ENCODE peak calls at places on chromosomes 12 and 14, in six cellular contexts. One of them, this sample, is unnamed.

GRCh38 chr14:105064721-105065143 is 498 bp downstream of the GPR132 start:
- DNase-seq in H9: peak; percentile 52
- DNase-seq in trophoblast cell: no peak
- DNase-seq in mesenchymal stem cell: peak; percentile 29
- DNase-seq in IMR-90: peak; percentile 69
- DNase-seq in H1: no peak
- DNase-seq in this sample: no peak

GRCh38 chr12:124130717-124131670 is 158.0 kb downstream of the ZNF664 start:
- DNase-seq in mesenchymal stem cell: peak; percentile 15
- DNase-seq in H9: peak; percentile 68
- DNase-seq in trophoblast cell: no peak
- DNase-seq in H1: no peak
- DNase-seq in IMR-90: no peak
- DNase-seq in this sample: no peak

GRCh38 chr12:89777685-89778379 is 69.2 kb upstream of the ATP2B1 start:
- DNase-seq in H1: no peak
- DNase-seq in trophoblast cell: no peak
- DNase-seq in H9: no peak
- DNase-seq in IMR-90: no peak
- DNase-seq in mesenchymal stem cell: no peak
- DNase-seq in this sample: no peak

GRCh38 chr12:116443706-116444589 is 115.2 kb upstream of the MAP1LC3B2 start:
- DNase-seq in H1: no peak
- DNase-seq in mesenchymal stem cell: no peak
- DNase-seq in trophoblast cell: peak; percentile 18
- DNase-seq in H9: no peak
- DNase-seq in IMR-90: no peak
- DNase-seq in this sample: no peak

GRCh38 chr14:23910876-23911210 is 42.7 kb upstream of the DHRS4 start:
- DNase-seq in trophoblast cell: no peak
- DNase-seq in H9: no peak
- DNase-seq in H1: no peak
- DNase-seq in mesenchymal stem cell: no peak
- DNase-seq in IMR-90: no peak
- DNase-seq in this sample: no peak

GRCh38 chr12:27623645-27624044 is 72.6 kb upstream of the REP15 start:
- DNase-seq in trophoblast cell: peak; percentile 78
- DNase-seq in IMR-90: peak; percentile 36
- DNase-seq in H1: no peak
- DNase-seq in mesenchymal stem cell: peak; percentile 70
- DNase-seq in H9: no peak
- DNase-seq in this sample: no peak

GRCh38 chr14:96363751-96364336 is 518 bp downstream of the GSKIP start:
- DNase-seq in H9: peak; percentile 46
- DNase-seq in H1: no peak
- DNase-seq in trophoblast cell: peak; percentile 78
- DNase-seq in IMR-90: peak; percentile 31
- DNase-seq in mesenchymal stem cell: peak; percentile 70
- DNase-seq in this sample: no peak

GRCh38 chr14:104436047-104436531 is 143.5 kb upstream of the C14orf180 start:
- DNase-seq in H9: peak; percentile 75
- DNase-seq in trophoblast cell: no peak
- DNase-seq in mesenchymal stem cell: no peak
- DNase-seq in IMR-90: no peak
- DNase-seq in H1: peak; percentile 55
- DNase-seq in this sample: no peak

GRCh38 chr14:54837508-54838149 is 65.0 kb downstream of the GCH1 start:
- DNase-seq in IMR-90: no peak
- DNase-seq in mesenchymal stem cell: no peak
- DNase-seq in trophoblast cell: no peak
- DNase-seq in H1: no peak
- DNase-seq in H9: no peak
- DNase-seq in this sample: no peak

GRCh38 chr14:76829016-76829365 is 2.8 kb downstream of the LRRC74A start:
- DNase-seq in IMR-90: no peak
- DNase-seq in mesenchymal stem cell: no peak
- DNase-seq in H9: no peak
- DNase-seq in H1: no peak
- DNase-seq in trophoblast cell: peak; percentile 38
- DNase-seq in this sample: no peak

GRCh38 chr14:74619672-74620131 is 7.7 kb upstream of the LTBP2 start:
- DNase-seq in mesenchymal stem cell: peak; percentile 99
- DNase-seq in trophoblast cell: peak; percentile 40
- DNase-seq in H9: no peak
- DNase-seq in H1: no peak
- DNase-seq in IMR-90: peak; percentile 98
- DNase-seq in this sample: no peak

GRCh38 chr12:12474471-12474928 is 88.2 kb downstream of the DUSP16 start:
- DNase-seq in IMR-90: no peak
- DNase-seq in H9: no peak
- DNase-seq in H1: peak; percentile 30
- DNase-seq in trophoblast cell: no peak
- DNase-seq in mesenchymal stem cell: no peak
- DNase-seq in this sample: no peak

DNA sequence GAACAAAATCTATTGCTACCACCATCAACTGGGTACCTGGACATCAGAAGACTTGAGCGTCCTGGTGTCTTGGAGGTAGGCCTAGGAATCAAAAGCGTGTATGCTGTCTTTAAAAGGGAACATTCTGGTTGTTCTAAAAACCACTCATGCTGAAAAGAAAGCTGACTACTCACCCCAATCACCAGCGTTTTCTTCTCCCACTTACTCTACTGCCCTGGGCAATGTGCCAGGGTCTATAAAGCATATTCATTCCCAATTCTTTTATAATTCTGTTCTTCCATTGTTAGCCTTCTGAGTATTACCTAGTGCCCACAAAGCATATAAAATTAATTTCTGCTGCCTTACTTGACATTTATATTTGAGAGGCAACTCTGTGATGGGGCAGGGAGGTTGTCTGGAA is 133.4 kb downstream of the KCNA5 start:
- DNase-seq in H1: no peak
- DNase-seq in trophoblast cell: no peak
- DNase-seq in IMR-90: no peak
- DNase-seq in mesenchymal stem cell: no peak
- DNase-seq in H9: no peak
- DNase-seq in this sample: no peak
- H4K91ac ChIP-seq in H1: no peak overlapping the region
- H4K91ac ChIP-seq in trophoblast cell: no peak overlapping the region
- H4K91ac ChIP-seq in IMR-90: no peak overlapping the region
- H4K91ac ChIP-seq in mesenchymal stem cell: no peak overlapping the region
- H4K91ac ChIP-seq in H9: no peak overlapping the region
- H4K91ac ChIP-seq in this sample: no peak overlapping the region

DNA sequence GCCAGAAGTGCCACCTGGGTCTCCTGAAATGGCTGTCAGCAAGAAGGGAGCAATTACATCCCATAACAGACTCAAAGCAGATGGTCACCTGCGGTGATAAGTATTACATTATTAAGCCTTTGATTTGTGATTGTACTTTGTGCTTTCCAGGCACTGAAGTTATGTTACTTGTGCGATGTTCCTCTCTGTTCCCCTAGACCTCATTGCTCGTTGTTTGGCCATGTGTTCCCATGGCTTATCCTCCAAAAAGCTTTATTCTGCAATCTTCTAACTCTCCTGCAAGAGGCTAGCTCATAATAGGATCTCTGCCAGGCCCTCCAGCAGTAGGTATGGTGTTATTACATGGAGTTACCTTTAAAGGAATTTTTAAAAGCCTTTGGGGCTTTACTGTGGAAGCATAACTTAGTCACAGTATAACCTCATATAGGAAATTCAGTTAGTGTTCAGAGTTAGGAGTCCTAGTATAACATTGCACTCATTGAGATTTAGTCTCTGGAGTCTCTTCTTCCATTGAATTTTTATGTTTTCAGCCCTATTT is 292.2 kb downstream of the RAD51B start:
- DNase-seq in IMR-90: no peak
- DNase-seq in H1: no peak
- DNase-seq in trophoblast cell: no peak
- DNase-seq in H9: no peak
- DNase-seq in mesenchymal stem cell: no peak
- DNase-seq in this sample: no peak
- H4K91ac ChIP-seq in IMR-90: no peak overlapping the region
- H4K91ac ChIP-seq in H1: no peak overlapping the region
- H4K91ac ChIP-seq in trophoblast cell: peak overlapping the region; percentile 2
- H4K91ac ChIP-seq in H9: no peak overlapping the region
- H4K91ac ChIP-seq in mesenchymal stem cell: no peak overlapping the region
- H4K91ac ChIP-seq in this sample: no peak overlapping the region

GRCh38 chr12:29086325-29087271 is 62.5 kb upstream of the FAR2 start:
- DNase-seq in H9: no peak
- DNase-seq in IMR-90: no peak
- DNase-seq in trophoblast cell: no peak
- DNase-seq in H1: no peak
- DNase-seq in mesenchymal stem cell: no peak
- DNase-seq in this sample: no peak

GRCh38 chr12:29082522-29082921 is 66.6 kb upstream of the FAR2 start:
- DNase-seq in H1: no peak
- DNase-seq in IMR-90: peak; percentile 10
- DNase-seq in trophoblast cell: no peak
- DNase-seq in mesenchymal stem cell: no peak
- DNase-seq in H9: no peak
- DNase-seq in this sample: no peak

GRCh38 chr12:29081101-29081500 is 68.0 kb upstream of the FAR2 start:
- DNase-seq in trophoblast cell: no peak
- DNase-seq in H1: no peak
- DNase-seq in IMR-90: no peak
- DNase-seq in mesenchymal stem cell: no peak
- DNase-seq in H9: no peak
- DNase-seq in this sample: no peak
- H4K91ac ChIP-seq in trophoblast cell: no peak overlapping the region
- H4K91ac ChIP-seq in H1: no peak overlapping the region
- H4K91ac ChIP-seq in IMR-90: no peak overlapping the region
- H4K91ac ChIP-seq in mesenchymal stem cell: no peak overlapping the region
- H4K91ac ChIP-seq in H9: no peak overlapping the region
- H4K91ac ChIP-seq in this sample: no peak overlapping the region

GRCh38 chr12:96397756-96398421 is 2.4 kb downstream of the CDK17 start:
- DNase-seq in H9: no peak
- DNase-seq in IMR-90: peak; percentile 57
- DNase-seq in mesenchymal stem cell: no peak
- DNase-seq in H1: no peak
- DNase-seq in trophoblast cell: peak; percentile 74
- DNase-seq in this sample: no peak

GRCh38 chr12:96396914-96397313 is 3.3 kb downstream of the CDK17 start:
- DNase-seq in trophoblast cell: no peak
- DNase-seq in mesenchymal stem cell: no peak
- DNase-seq in H1: no peak
- DNase-seq in IMR-90: no peak
- DNase-seq in H9: no peak
- DNase-seq in this sample: no peak

GRCh38 chr12:96395236-96395635 is 5.0 kb downstream of the CDK17 start:
- DNase-seq in IMR-90: no peak
- DNase-seq in mesenchymal stem cell: peak; percentile 45
- DNase-seq in trophoblast cell: peak; percentile 63
- DNase-seq in H1: no peak
- DNase-seq in H9: no peak
- DNase-seq in this sample: no peak

GRCh38 chr12:96398422-96399080 is 1.7 kb downstream of the CDK17 start:
- DNase-seq in H9: no peak
- DNase-seq in IMR-90: peak; percentile 39
- DNase-seq in H1: no peak
- DNase-seq in trophoblast cell: peak; percentile 36
- DNase-seq in mesenchymal stem cell: peak; percentile 37
- DNase-seq in this sample: no peak

GRCh38 chr12:96396209-96396608 is 4.0 kb downstream of the CDK17 start:
- DNase-seq in IMR-90: no peak
- DNase-seq in mesenchymal stem cell: no peak
- DNase-seq in trophoblast cell: peak; percentile 52
- DNase-seq in H1: no peak
- DNase-seq in H9: no peak
- DNase-seq in this sample: no peak
- H4K91ac ChIP-seq in IMR-90: no peak overlapping the region
- H4K91ac ChIP-seq in mesenchymal stem cell: no peak overlapping the region
- H4K91ac ChIP-seq in trophoblast cell: no peak overlapping the region
- H4K91ac ChIP-seq in H1: no peak overlapping the region
- H4K91ac ChIP-seq in H9: no peak overlapping the region
- H4K91ac ChIP-seq in this sample: no peak overlapping the region

GRCh38 chr12:108360487-108360886 is 21.4 kb upstream of the CMKLR1 start:
- DNase-seq in trophoblast cell: peak; percentile 43
- DNase-seq in mesenchymal stem cell: no peak
- DNase-seq in IMR-90: no peak
- DNase-seq in H9: no peak
- DNase-seq in H1: no peak
- DNase-seq in this sample: no peak
- H4K91ac ChIP-seq in trophoblast cell: no peak overlapping the region
- H4K91ac ChIP-seq in mesenchymal stem cell: no peak overlapping the region
- H4K91ac ChIP-seq in IMR-90: no peak overlapping the region
- H4K91ac ChIP-seq in H9: no peak overlapping the region
- H4K91ac ChIP-seq in H1: no peak overlapping the region
- H4K91ac ChIP-seq in this sample: no peak overlapping the region

GRCh38 chr14:36510078-36510799 is 9.8 kb downstream of the NKX2-1 start:
- DNase-seq in IMR-90: no peak
- DNase-seq in H9: peak; percentile 63
- DNase-seq in mesenchymal stem cell: no peak
- DNase-seq in H1: no peak
- DNase-seq in trophoblast cell: no peak
- DNase-seq in this sample: no peak
- H4K91ac ChIP-seq in IMR-90: no peak overlapping the region
- H4K91ac ChIP-seq in H9: no peak overlapping the region
- H4K91ac ChIP-seq in mesenchymal stem cell: no peak overlapping the region
- H4K91ac ChIP-seq in H1: no peak overlapping the region
- H4K91ac ChIP-seq in trophoblast cell: no peak overlapping the region
- H4K91ac ChIP-seq in this sample: no peak overlapping the region

DNA sequence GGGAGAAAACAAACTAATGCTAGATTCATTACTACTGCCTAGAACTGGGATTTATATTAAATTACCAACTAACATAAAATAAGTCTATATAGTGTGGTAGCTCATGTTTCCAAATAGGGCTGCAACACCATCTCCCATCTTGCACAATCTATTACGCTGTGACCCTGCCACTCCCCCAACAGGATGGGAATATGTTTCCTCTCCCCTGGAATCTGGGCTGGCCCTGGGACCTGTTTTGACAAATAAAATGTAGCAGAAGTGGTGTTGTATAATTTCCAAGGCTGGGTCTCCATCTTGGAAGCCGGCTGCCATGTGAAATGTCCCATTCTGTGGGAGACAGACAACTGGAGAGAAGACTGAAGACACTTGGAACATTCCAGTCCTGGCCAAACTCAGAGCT is 45.6 kb upstream of the FERMT2 start:
- DNase-seq in mesenchymal stem cell: no peak
- DNase-seq in H9: no peak
- DNase-seq in IMR-90: no peak
- DNase-seq in H1: no peak
- DNase-seq in trophoblast cell: no peak
- DNase-seq in this sample: no peak
- H4K91ac ChIP-seq in mesenchymal stem cell: no peak overlapping the region
- H4K91ac ChIP-seq in H9: no peak overlapping the region
- H4K91ac ChIP-seq in IMR-90: no peak overlapping the region
- H4K91ac ChIP-seq in H1: no peak overlapping the region
- H4K91ac ChIP-seq in trophoblast cell: no peak overlapping the region
- H4K91ac ChIP-seq in this sample: no peak overlapping the region

This sample was measured in neuronal stem cell.